ENCODE peak calls at places on chromosome 18, in four cellular contexts. B is GM03348, F is fibroblast of lung, M is islet precursor cell. X is an unnamed sample.

GRCh38 chr18:79022603-79023002 is 43.0 kb downstream of the SALL3 start:
- DNase-seq in F (no peak), B (no peak), M (no peak), X (no peak)

GRCh38 chr18:74040008-74040407 is 107.6 kb downstream of the FBXO15 start:
- DNase-seq in F (no peak), B (no peak), M (no peak), X (no peak)

GRCh38 chr18:35074581-35074980 is 33.4 kb downstream of the MAPRE2 start:
- DNase-seq in M (no peak), F (no peak), B (no peak), X (no peak)

GRCh38 chr18:62898359-62898758 is 183.0 kb downstream of the PHLPP1 start:
- DNase-seq in F (no peak), M (no peak), B (no peak), X (no peak)

GRCh38 chr18:74516271-74517235 is 17.7 kb upstream of the CNDP1 start:
- DNase-seq in M (peak; percentile 34), B (no peak), F (no peak), X (no peak)

GRCh38 chr18:33123852-33124251 is 316.7 kb downstream of the CCDC178 start:
- DNase-seq in B (no peak), F (no peak), M (no peak), X (no peak)

GRCh38 chr18:72460210-72460680 is 83.9 kb downstream of the CBLN2 start:
- DNase-seq in F (peak; percentile 1), B (no peak), M (peak; percentile 68), X (no peak)

GRCh38 chr18:77702686-77703085 is 453.0 kb downstream of the GALR1 start:
- DNase-seq in M (no peak), B (no peak), F (peak; percentile 5), X (peak; percentile 66)

GRCh38 chr18:13451208-13451530 is 232.6 kb downstream of the LDLRAD4 start:
- DNase-seq in F (no peak), M (no peak), B (no peak), X (no peak)

GRCh38 chr18:53380063-53380639 is 844.3 kb downstream of the MBD2 start:
- DNase-seq in B (peak; percentile 2), M (no peak), F (peak; percentile 2), X (peak; percentile 66)

GRCh38 chr18:66724664-66725356 is 120.9 kb upstream of the CDH19 start:
- DNase-seq in M (no peak), B (no peak), F (no peak), X (no peak)

GRCh38 chr18:6729247-6730091 is at the start of gene ARHGAP28:
- DNase-seq in M (peak; percentile 97), B (peak; percentile 84), F (peak; percentile 97), X (no peak)

GRCh38 chr18:37577051-37577611 is 11.5 kb upstream of the CELF4 start:
- DNase-seq in B (no peak), M (peak; percentile 77), F (no peak), X (no peak)

GRCh38 chr18:44909191-44909719 is 228.6 kb downstream of the SETBP1 start:
- DNase-seq in B (no peak), F (no peak), M (no peak), X (no peak)

GRCh38 chr18:67104700-67105284 is 411.7 kb downstream of the DSEL start:
- DNase-seq in F (peak; percentile 80), B (peak; percentile 59), M (peak; percentile 81), X (peak; percentile 80)

GRCh38 chr18:79611040-79611681 is 68.4 kb upstream of the CTDP1 start:
- DNase-seq in B (peak; percentile 71), F (peak; percentile 47), M (peak; percentile 84), X (peak; percentile 52)

GRCh38 chr18:40984856-40985255 is 970.2 kb upstream of the PIK3C3 start:
- DNase-seq in M (no peak), B (no peak), F (peak; percentile 29), X (peak; percentile 3)

GRCh38 chr18:55455938-55456337 is 132.1 kb downstream of the TCF4 start:
- DNase-seq in F (no peak), B (no peak), M (no peak), X (no peak)

GRCh38 chr18:48825101-48825745 is 125.5 kb downstream of the SMAD7 start:
- DNase-seq in F (no peak), B (peak; percentile 76), M (peak; percentile 59), X (no peak)

GRCh38 chr18:13216092-13216582 is 2.4 kb upstream of the LDLRAD4 start:
- DNase-seq in F (peak; percentile 69), B (peak; percentile 87), M (peak; percentile 82), X (peak; percentile 72)

GRCh38 chr18:59202258-59202820 is 17.6 kb upstream of the GRP start:
- DNase-seq in F (no peak), M (no peak), B (no peak), X (no peak)

GRCh38 chr18:24189007-24189528 is 50.2 kb downstream of the CABYR start:
- DNase-seq in M (no peak), B (peak; percentile 13), F (peak; percentile 57), X (no peak)

GRCh38 chr18:35577045-35577848 is 4.3 kb upstream of the GALNT1 start:
- DNase-seq in M (no peak), B (no peak), F (no peak), X (no peak)

GRCh38 chr18:35444636-35445035 is 53.1 kb downstream of the INO80C start:
- DNase-seq in B (no peak), F (no peak), M (no peak), X (no peak)

GRCh38 chr18:76592981-76593381 is 97.9 kb upstream of the ZNF516 start:
- DNase-seq in F (peak; percentile 20), M (peak; percentile 80), B (no peak), X (no peak)

GRCh38 chr18:25464211-25464610 is 112.2 kb upstream of the ZNF521 start:
- DNase-seq in B (no peak), F (peak; percentile 87), M (no peak), X (no peak)

GRCh38 chr18:27595121-27595848 is 410.2 kb upstream of the CHST9 start:
- DNase-seq in B (no peak), M (no peak), F (no peak), X (no peak)

GRCh38 chr18:77470836-77471413 is 221.3 kb downstream of the GALR1 start:
- DNase-seq in M (no peak), F (no peak), B (no peak), X (no peak)

GRCh38 chr18:7616661-7617060 is 49.5 kb downstream of the PTPRM start:
- DNase-seq in M (peak; percentile 67), B (peak; percentile 59), F (no peak), X (no peak)

GRCh38 chr18:58838165-58838860 is 26.4 kb upstream of the ZNF532 start:
- DNase-seq in F (no peak), M (no peak), B (no peak), X (no peak)

GRCh38 chr18:8942021-8942908 is 160.2 kb upstream of the NDUFV2 start:
- DNase-seq in B (peak; percentile 48), M (no peak), F (no peak), X (no peak)

GRCh38 chr18:35029103-35029502 is 12.1 kb upstream of the MAPRE2 start:
- DNase-seq in F (peak; percentile 66), M (no peak), B (peak; percentile 67), X (no peak)

GRCh38 chr18:24219561-24220317 is 80.9 kb downstream of the CABYR start:
- DNase-seq in M (no peak), F (no peak), B (no peak), X (no peak)